ENCODE peak calls at places on chromosomes 2 and 18, in ten cellular contexts. L is mammary epithelial cell, W is left ventricle myocardium inferior, R is IMR-90, T is mucosa of descending colon, K is AG09309, N is cardiac fibroblast, Q is heart left ventricle, B is dorsolateral prefrontal cortex, G is endothelial cell of umbilical vein. Z is an unnamed sample.

GRCh38 chr18:6589979-6590725 is 139.4 kb upstream of the ARHGAP28 start:
- DNase-seq in B (no peak), Q (no peak), G (no peak), L (no peak), T (no peak), K (no peak), R (no peak), N (no peak), W (no peak), Z (no peak)

GRCh38 chr2:238406998-238407285 is 19.8 kb upstream of the ASB1 start:
- DNase-seq in T (no peak), B (no peak), G (no peak), N (no peak), R (no peak), W (no peak), L (no peak), Q (no peak), K (no peak), Z (no peak)

GRCh38 chr2:240568678-240569522 is 616 bp downstream of the RNPEPL1 start:
- DNase-seq in G (peak), Q (peak), B (peak), L (peak), W (peak), T (peak), K (no peak), N (peak), R (peak), Z (no peak)

GRCh38 chr2:84427235-84428138 is 31.6 kb downstream of the SUCLG1 start:
- DNase-seq in R (peak), G (no peak), L (peak), W (no peak), B (no peak), K (peak), N (peak), T (no peak), Q (no peak), Z (peak)

GRCh38 chr2:148645925-148646559 is 1.5 kb downstream of the EPC2 start:
- DNase-seq in L (peak), K (peak), B (peak), G (peak), W (no peak), N (peak), Q (no peak), T (no peak), R (peak), Z (peak)

GRCh38 chr2:27095745-27096651 is 9.4 kb downstream of the KHK start:
- DNase-seq in B (peak), K (no peak), W (peak), N (peak), L (peak), R (peak), Q (peak), T (peak), G (peak), Z (no peak)

GRCh38 chr2:31049913-31050588 is 88.2 kb downstream of the GALNT14 start:
- DNase-seq in L (no peak), R (no peak), T (no peak), G (no peak), N (no peak), W (no peak), B (no peak), Q (no peak), K (no peak), Z (peak)

GRCh38 chr2:75153221-75153620 is 46.1 kb downstream of the TACR1 start:
- DNase-seq in Q (no peak), R (no peak), T (no peak), G (no peak), K (no peak), L (no peak), W (no peak), N (no peak), B (no peak), Z (no peak)

GRCh38 chr2:202039278-202040100 is 5.8 kb downstream of the FZD7 start:
- DNase-seq in Q (no peak), G (no peak), B (no peak), N (no peak), K (no peak), T (no peak), R (no peak), W (no peak), L (no peak), Z (no peak)
- H3K4me3 ChIP-seq in Q (no peak), G (no peak), B (no peak), N (no peak), K (no peak), T (no peak), R (peak), W (peak), L (no peak), Z (no peak)

GRCh38 chr18:25169701-25170100 is 182.3 kb downstream of the ZNF521 start:
- DNase-seq in R (peak), K (no peak), T (no peak), B (no peak), W (no peak), Q (no peak), G (no peak), N (no peak), L (no peak), Z (no peak)

GRCh38 chr18:25166113-25166512 is 185.9 kb downstream of the ZNF521 start:
- DNase-seq in B (no peak), K (no peak), R (peak), N (no peak), G (no peak), L (no peak), W (no peak), Q (no peak), T (no peak), Z (no peak)

GRCh38 chr18:25168011-25168410 is 184.0 kb downstream of the ZNF521 start:
- DNase-seq in Q (no peak), G (no peak), W (no peak), T (no peak), K (no peak), N (no peak), B (peak), L (no peak), R (no peak), Z (no peak)

GRCh38 chr18:25164837-25165791 is 186.9 kb downstream of the ZNF521 start:
- DNase-seq in T (no peak), N (peak), G (peak), K (no peak), R (peak), W (peak), B (no peak), L (peak), Q (peak), Z (no peak)

DNA sequence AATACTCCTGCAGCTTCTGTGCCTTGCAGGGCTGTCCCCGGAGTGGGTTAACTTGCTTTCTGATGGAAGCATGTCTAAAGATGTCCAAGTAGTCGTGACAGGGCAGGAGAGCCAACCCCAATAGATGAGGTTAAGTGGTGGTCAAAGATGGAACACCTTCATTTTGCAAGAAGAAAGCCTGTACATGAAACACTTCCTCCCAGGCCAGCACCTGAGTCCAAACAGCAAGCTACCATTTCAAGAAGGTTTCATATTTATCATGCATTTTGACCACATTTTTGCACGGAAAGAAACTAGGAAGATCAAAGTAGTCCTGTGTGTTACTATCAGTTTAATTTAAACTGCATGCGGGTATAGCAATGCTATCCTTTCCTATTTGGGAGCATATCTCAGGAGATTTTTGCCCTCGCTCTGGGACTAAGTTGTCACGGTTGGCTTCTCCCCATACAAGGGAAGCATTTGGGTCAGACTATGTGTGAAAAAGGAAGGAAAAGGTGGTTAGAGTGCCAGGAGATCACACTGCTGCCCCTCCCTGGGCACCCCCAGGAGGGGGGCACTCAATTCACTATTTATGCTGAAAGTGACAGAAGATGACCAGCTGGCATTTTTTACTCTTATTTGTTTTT is 187.6 kb downstream of the ZNF521 start:
- DNase-seq in G (no peak), Q (no peak), K (no peak), W (no peak), B (no peak), T (no peak), N (no peak), L (peak), R (no peak), Z (no peak)
- H3K4me3 ChIP-seq in G (no peak), Q (peak), K (no peak), W (peak), B (peak), T (no peak), N (peak), L (no peak), R (peak), Z (peak)

GRCh38 chr2:229275506-229275905 is 4.4 kb upstream of the PID1 start:
- DNase-seq in G (no peak), T (no peak), B (no peak), L (no peak), R (no peak), K (no peak), W (no peak), N (no peak), Q (no peak), Z (no peak)

GRCh38 chr2:229270551-229271410 is at the start of gene PID1:
- DNase-seq in B (peak), N (peak), K (no peak), Q (peak), T (peak), G (no peak), W (peak), L (peak), R (peak), Z (no peak)

GRCh38 chr2:229269146-229269545 is 1.9 kb downstream of the PID1 start:
- DNase-seq in W (no peak), T (no peak), R (no peak), L (no peak), N (no peak), B (no peak), K (no peak), Q (no peak), G (no peak), Z (no peak)

GRCh38 chr2:229269986-229270385 is 1.1 kb downstream of the PID1 start:
- DNase-seq in K (no peak), B (no peak), Q (no peak), G (no peak), T (no peak), N (no peak), W (no peak), L (no peak), R (no peak), Z (no peak)

GRCh38 chr2:229273384-229274338 is 2.6 kb upstream of the PID1 start:
- DNase-seq in G (peak), B (peak), Q (no peak), L (peak), R (peak), T (peak), W (peak), K (peak), N (peak), Z (peak)
- H3K4me3 ChIP-seq in G (no peak), B (peak), Q (no peak), L (peak), R (no peak), T (no peak), W (peak), K (peak), N (peak), Z (peak)

DNA sequence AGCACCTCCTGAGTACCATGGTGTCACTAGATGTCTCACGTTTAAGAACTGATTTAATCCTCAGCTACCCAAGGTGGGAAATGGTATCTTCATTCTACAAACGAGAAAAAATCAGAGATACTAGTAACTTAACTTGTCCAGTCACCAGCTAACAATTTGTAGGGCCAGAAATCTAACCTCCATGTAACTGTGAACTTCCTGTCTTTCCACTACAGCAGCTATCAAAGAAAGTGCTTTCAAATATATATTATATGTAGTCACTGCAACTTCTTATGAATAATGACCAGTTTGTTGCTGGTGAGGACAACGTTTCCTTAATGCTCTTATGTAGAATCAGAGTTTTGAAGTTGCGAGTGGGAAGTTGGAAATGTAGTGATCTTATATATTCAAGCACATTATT is 1.9 kb downstream of the REV1 start:
- DNase-seq in R (peak), Q (no peak), W (no peak), T (no peak), N (no peak), K (no peak), G (no peak), L (no peak), B (no peak), Z (no peak)
- H3K4me3 ChIP-seq in R (no peak), Q (no peak), W (peak), T (no peak), N (no peak), K (no peak), G (no peak), L (peak), B (peak), Z (peak)

DNA sequence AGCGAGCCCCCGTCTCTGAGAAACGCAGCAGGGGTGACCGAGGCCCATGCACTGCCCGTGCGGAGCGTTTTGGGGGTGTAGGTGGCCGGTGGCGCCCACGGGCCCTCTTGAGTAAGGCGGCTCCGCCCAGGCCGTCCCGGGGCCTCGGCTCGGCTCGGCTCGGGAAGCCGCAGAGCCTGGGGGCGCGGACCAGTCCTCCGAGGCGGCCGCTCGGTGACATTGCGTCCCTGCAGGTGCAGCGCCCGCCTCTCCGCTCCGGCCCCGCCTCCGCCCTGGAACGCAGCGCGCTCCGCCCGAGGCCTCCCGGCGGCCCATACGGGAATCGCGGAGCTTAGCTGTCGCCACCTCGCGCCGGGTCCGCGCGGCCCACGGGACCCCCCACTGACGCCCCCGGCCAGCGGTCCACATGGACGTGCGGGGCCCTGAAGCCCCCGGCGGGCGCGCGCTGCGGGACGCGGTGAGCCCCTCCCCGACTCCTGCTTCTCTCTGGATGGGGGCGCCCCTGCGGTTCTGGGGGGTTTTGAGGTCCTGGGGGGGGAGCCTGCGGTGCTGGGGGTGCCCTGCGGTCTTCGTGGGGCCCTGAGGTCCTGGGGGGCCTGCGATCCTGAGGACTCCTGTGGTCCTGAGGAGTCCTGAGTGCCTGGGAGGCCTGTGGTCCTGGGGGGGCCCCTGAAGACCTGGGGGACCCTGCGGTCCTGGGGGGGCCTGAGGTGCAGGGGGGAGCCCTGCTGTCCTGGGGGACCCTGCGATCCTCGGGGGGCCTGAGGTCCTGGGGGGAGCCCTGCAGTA is at the start of gene HSBP1L1:
- DNase-seq in K (no peak), Q (peak), N (peak), B (peak), G (peak), R (no peak), W (peak), L (peak), T (peak), Z (no peak)
- H3K4me3 ChIP-seq in K (peak), Q (peak), N (peak), B (peak), G (peak), R (peak), W (peak), L (peak), T (peak), Z (peak)

DNA sequence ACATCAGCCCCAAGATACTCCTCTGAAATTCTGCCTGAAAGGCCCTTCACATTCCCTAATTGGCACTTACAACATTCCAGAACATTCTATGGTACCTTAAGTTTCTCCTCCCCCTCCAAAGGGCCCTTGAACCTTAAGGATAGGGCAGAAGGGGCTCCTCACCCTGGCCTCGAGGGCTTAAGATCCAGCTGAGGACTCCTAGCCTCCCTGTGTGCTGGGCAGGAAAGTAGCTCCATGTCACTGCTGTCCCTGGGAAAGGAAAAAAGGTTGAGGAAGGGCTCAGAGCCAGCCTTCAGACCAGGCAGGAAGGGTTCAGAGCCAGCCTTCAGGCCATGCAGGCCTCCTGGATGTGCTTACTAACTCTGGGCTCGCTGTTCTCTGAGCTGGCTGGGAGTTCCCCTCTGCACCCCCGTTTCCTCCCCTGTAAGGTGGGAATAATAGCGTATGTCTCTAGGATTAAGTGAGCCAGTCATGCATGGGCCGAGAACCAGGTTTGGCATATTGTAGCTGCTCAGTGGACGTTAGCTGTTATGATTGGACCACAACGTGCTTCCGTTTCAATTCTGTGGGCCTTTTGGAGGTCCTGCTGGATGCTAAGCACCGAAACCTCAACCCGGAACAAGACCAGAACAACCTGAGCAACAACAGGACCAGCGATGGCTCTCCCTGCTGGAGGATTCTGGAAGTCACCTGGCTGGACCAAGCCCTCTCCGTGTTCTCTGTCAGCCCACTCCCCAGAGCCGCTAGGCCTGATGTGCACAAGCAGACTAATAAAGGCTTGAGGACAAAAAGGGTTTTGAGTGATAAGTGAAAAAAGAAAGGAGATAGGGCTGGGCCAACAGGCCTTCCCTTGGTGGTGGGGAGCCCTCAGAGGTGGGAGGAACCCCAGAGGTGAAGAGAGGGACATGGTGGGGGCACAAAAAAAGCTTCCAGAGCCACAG is 1.0 kb upstream of the B3GNT7 start:
- DNase-seq in W (no peak), G (no peak), K (no peak), T (peak), Q (no peak), R (no peak), L (no peak), N (no peak), B (no peak), Z (no peak)
- H3K4me3 ChIP-seq in W (peak), G (no peak), K (no peak), T (no peak), Q (no peak), R (no peak), L (no peak), N (no peak), B (no peak), Z (no peak)

DNA sequence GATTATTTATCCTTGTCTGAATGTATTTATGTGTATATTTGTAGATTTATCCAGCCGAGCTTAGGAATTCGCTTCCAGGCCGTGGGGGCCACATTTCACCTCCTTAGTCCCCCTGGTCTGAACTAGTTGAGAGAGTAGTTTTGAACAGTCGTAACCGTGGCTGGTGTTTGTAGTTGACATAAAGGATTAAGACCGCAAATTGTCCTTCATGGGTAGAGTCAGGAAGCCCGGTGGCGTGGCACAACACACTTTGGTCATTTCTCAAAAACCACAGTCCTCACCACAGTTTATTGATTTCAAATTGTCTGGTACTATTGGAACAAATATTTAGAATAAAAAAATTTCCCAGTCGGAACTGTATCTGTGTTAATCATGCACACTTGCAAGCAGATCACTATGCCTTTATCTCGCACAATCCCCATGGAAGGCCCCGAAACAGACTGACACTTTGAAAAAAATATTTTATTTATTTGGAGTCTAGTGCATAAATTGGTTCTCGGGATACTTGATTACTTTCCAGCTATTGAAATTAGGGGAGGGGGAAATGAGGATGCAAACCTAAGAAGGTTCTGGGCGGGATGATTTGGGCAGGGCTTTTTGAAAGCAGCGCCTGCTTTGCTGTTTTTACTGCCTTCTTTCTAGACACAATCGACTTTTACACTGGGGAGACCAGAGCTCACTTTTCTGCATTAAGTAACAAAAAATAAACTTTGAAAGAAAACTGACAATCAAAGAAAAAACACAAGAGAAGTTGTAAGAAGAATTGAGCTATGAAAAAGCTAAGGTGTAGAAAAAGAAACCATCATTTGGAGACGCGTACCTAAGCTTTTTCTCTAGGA is 15.5 kb upstream of the HOXD1 start:
- DNase-seq in T (no peak), N (no peak), R (no peak), Q (no peak), L (no peak), B (no peak), K (no peak), G (no peak), W (no peak), Z (no peak)
- H3K4me3 ChIP-seq in T (no peak), N (no peak), R (no peak), Q (no peak), L (no peak), B (no peak), K (no peak), G (no peak), W (no peak), Z (peak)

GRCh38 chr2:232363784-232364615 is 14.6 kb upstream of the ALPP start:
- DNase-seq in B (no peak), T (peak), Q (no peak), W (no peak), N (peak), K (peak), L (no peak), G (no peak), R (peak), Z (no peak)

GRCh38 chr2:232367016-232367415 is 11.5 kb upstream of the ALPP start:
- DNase-seq in N (no peak), G (no peak), Q (no peak), T (no peak), R (no peak), K (no peak), B (no peak), W (no peak), L (no peak), Z (no peak)

GRCh38 chr2:232362174-232362913 is 16.2 kb upstream of the ALPP start:
- DNase-seq in N (no peak), W (no peak), Q (no peak), T (peak), K (no peak), G (no peak), B (no peak), L (no peak), R (no peak), Z (no peak)

GRCh38 chr2:232365621-232366321 is 12.8 kb upstream of the ALPP start:
- DNase-seq in Q (peak), W (no peak), G (no peak), K (no peak), R (peak), B (no peak), L (peak), N (peak), T (peak), Z (no peak)

DNA sequence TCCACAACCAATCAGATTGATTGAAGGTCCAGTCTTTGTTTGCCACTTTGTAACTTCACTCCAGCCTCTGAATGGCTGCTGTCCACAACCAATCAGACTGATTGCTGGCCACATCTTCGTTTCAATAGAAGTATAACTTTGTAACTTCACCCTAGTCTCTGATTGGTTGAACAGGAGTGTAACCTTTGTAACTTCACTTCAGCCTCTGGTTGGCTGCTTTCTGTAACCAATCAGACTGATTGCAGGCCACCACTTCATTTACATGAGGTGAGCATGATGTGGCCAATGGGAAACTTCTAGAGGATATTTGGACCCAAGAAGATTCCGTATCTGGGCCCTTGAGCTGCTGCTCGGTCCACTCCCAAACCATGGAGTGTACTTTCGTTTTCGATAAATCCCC is 16.9 kb upstream of the ALPP start:
- DNase-seq in W (no peak), B (no peak), L (no peak), G (no peak), K (no peak), Q (no peak), N (no peak), R (no peak), T (no peak), Z (no peak)
- H3K4me3 ChIP-seq in W (no peak), B (no peak), L (no peak), G (no peak), K (no peak), Q (no peak), N (no peak), R (no peak), T (no peak), Z (no peak)

Z was measured in epithelial cell of proximal tubule.